ENCODE peak calls at places on chromosome 11, in ten cellular contexts. L is mucosa of descending colon, Z is NB4, Y is GM20000, K is choroid plexus epithelial cell, O is lung, W is dorsolateral prefrontal cortex, T is left ventricle myocardium inferior, I is heart left ventricle, D is neural crest cell. P is an unnamed sample.

GRCh38 chr11:89168396-89168795 is 9.3 kb upstream of the TYR start:
- DNase-seq in L (no peak), Z (no peak), Y (no peak), K (no peak), O (no peak), W (no peak), T (no peak), I (no peak), D (no peak), P (no peak)

GRCh38 chr11:103525069-103525468 is 415.8 kb downstream of the DYNC2H1 start:
- DNase-seq in L (no peak), Z (no peak), Y (no peak), K (peak; percentile 75), O (no peak), W (no peak), T (no peak), I (no peak), D (no peak), P (no peak)

GRCh38 chr11:131591051-131591461 is 220.6 kb downstream of the NTM start:
- DNase-seq in L (no peak), Z (no peak), Y (no peak), K (peak; percentile 27), O (no peak), W (no peak), T (no peak), I (no peak), D (no peak), P (no peak)

GRCh38 chr11:95412074-95412473 is 181.1 kb upstream of the SESN3 start:
- DNase-seq in L (no peak), Z (no peak), Y (no peak), K (no peak), O (no peak), W (no peak), T (no peak), I (no peak), D (no peak), P (no peak)

GRCh38 chr11:134951305-134951700 is 539.3 kb upstream of the B3GAT1 start:
- DNase-seq in L (no peak), Z (no peak), Y (no peak), K (peak; percentile 88), O (no peak), W (peak; percentile 73), T (no peak), I (no peak), D (no peak), P (no peak)

GRCh38 chr11:2928605-2929510 is at the start of gene PHLDA2:
- DNase-seq in L (peak; percentile 81), Z (peak; percentile 54), Y (peak; percentile 81), K (peak; percentile 74), O (peak; percentile 62), W (peak; percentile 53), T (peak; percentile 44), I (peak; percentile 64), D (no peak), P (peak; percentile 81)

GRCh38 chr11:19728436-19728835 is 15.8 kb downstream of the NAV2 start:
- DNase-seq in L (no peak), Z (no peak), Y (no peak), K (peak; percentile 90), O (no peak), W (no peak), T (no peak), I (no peak), D (no peak), P (no peak)

GRCh38 chr11:33970984-33971466 is 79.1 kb upstream of the LMO2 start:
- DNase-seq in L (no peak), Z (peak; percentile 76), Y (peak; percentile 74), K (peak; percentile 80), O (peak; percentile 47), W (no peak), T (no peak), I (peak; percentile 48), D (peak; percentile 14), P (no peak)

GRCh38 chr11:7081441-7081840 is 7.4 kb upstream of the RBMXL2 start:
- DNase-seq in L (no peak), Z (no peak), Y (no peak), K (no peak), O (no peak), W (no peak), T (no peak), I (no peak), D (no peak), P (no peak)

GRCh38 chr11:113385749-113386148 is 1.8 kb upstream of the ANKK1 start:
- DNase-seq in L (no peak), Z (no peak), Y (no peak), K (no peak), O (peak; percentile 38), W (no peak), T (no peak), I (no peak), D (no peak), P (no peak)

GRCh38 chr11:113386866-113387265 is 713 bp upstream of the ANKK1 start:
- DNase-seq in L (no peak), Z (no peak), Y (no peak), K (no peak), O (no peak), W (no peak), T (no peak), I (no peak), D (no peak), P (no peak)

GRCh38 chr11:113389288-113389687 is 1.7 kb downstream of the ANKK1 start:
- DNase-seq in L (no peak), Z (no peak), Y (no peak), K (no peak), O (no peak), W (no peak), T (no peak), I (no peak), D (no peak), P (no peak)

GRCh38 chr11:113384551-113384950 is 3.0 kb upstream of the ANKK1 start:
- DNase-seq in L (no peak), Z (no peak), Y (no peak), K (peak; percentile 89), O (no peak), W (no peak), T (no peak), I (no peak), D (no peak), P (no peak)

GRCh38 chr11:113387605-113388211 is at the start of gene ANKK1:
- DNase-seq in L (no peak), Z (no peak), Y (no peak), K (no peak), O (no peak), W (no peak), T (no peak), I (no peak), D (peak; percentile 19), P (no peak)
- TF ChIP-seq CTCF in L (peak; percentile 12), Z (no peak), Y (peak; percentile 31), K (peak; percentile 26), O (no peak), W (no peak), T (peak; percentile 25), I (no peak), D (peak; percentile 61), P (peak; percentile 56)

DNA sequence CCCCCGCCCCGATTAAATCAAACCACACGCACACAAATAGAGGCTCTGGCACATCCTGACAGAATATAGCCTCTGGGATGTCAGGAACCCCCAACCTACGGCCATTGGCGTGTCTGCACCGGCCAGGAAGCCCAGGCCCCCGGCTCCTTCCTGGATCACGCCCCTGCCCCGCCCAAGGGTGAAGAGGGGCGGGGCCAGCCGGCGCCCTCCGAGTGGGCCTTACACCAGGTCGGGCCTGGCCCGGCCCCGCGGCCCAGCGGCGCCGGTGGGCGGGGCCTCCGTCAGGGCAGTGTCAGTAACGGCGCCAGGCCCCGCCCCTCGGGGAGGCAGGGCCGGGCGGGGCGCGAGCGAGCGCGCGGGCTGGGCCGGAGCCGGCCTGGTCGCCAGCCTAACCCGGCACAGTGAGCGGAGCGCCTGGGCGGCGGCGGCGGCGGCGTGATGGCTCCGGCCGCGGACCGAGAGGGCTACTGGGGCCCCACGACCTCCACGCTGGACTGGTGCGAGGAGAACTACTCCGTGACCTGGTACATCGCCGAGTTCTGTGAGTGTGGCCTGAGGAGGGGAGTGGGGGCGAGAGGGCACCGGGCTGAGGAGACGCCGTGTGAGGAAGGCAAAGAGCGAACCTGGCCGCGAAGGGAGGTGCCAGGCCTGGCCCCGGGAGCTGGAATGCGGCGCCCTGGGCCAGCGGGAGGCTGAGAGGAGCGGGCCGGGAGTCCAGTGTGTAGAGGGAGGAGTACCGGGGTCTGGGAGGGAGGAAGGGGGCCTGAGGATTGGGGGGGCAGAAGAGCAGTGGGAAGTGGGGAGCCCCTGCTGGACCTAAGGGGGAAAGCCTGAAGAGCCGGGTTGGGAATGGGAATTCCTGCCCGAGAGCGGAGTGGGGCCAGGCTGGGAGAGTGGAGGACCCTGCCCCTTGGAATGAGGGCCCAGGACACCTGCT is at the start of gene ACER3:
- DNase-seq in L (peak; percentile 95), Z (peak; percentile 95), Y (peak; percentile 99), K (peak; percentile 88), O (peak; percentile 91), W (peak; percentile 89), T (peak; percentile 94), I (peak; percentile 94), D (peak; percentile 81), P (peak; percentile 92)
- TF ChIP-seq CTCF in L (no peak), Z (peak; percentile 4), Y (no peak), K (peak; percentile 43), O (no peak), W (peak; percentile 12), T (peak; percentile 27), I (peak; percentile 5), D (peak; percentile 21), P (peak; percentile 61)

GRCh38 chr11:14904745-14905103 is 12.7 kb upstream of the CYP2R1 start:
- DNase-seq in L (peak; percentile 83), Z (peak; percentile 86), Y (peak; percentile 79), K (peak; percentile 65), O (peak; percentile 83), W (peak; percentile 72), T (peak; percentile 87), I (peak; percentile 84), D (no peak), P (no peak)

GRCh38 chr11:14907411-14908213 is 15.6 kb upstream of the CYP2R1 start:
- DNase-seq in L (peak; percentile 86), Z (peak; percentile 74), Y (peak; percentile 39), K (peak; percentile 64), O (peak; percentile 81), W (peak; percentile 79), T (peak; percentile 77), I (peak; percentile 73), D (peak; percentile 78), P (peak; percentile 88)

GRCh38 chr11:14902650-14903350 is 10.8 kb upstream of the CYP2R1 start:
- DNase-seq in L (no peak), Z (no peak), Y (no peak), K (peak; percentile 71), O (no peak), W (no peak), T (no peak), I (no peak), D (no peak), P (no peak)

GRCh38 chr11:14906614-14907392 is 14.8 kb upstream of the CYP2R1 start:
- DNase-seq in L (no peak), Z (peak; percentile 20), Y (peak; percentile 16), K (no peak), O (no peak), W (no peak), T (no peak), I (no peak), D (no peak), P (no peak)

GRCh38 chr11:14905104-14906033 is 13.3 kb upstream of the CYP2R1 start:
- DNase-seq in L (peak; percentile 81), Z (peak; percentile 78), Y (peak; percentile 70), K (peak; percentile 55), O (peak; percentile 53), W (peak; percentile 43), T (peak; percentile 27), I (peak; percentile 69), D (no peak), P (peak; percentile 90)
- TF ChIP-seq CTCF in L (peak; percentile 4), Z (peak; percentile 75), Y (no peak), K (peak; percentile 62), O (no peak), W (no peak), T (peak; percentile 44), I (peak; percentile 26), D (peak; percentile 9), P (peak; percentile 19)

GRCh38 chr11:65781152-65781961 is 581 bp upstream of the AP5B1 start:
- DNase-seq in L (peak; percentile 65), Z (no peak), Y (no peak), K (no peak), O (no peak), W (peak; percentile 45), T (no peak), I (no peak), D (peak; percentile 42), P (peak; percentile 79)
- TF ChIP-seq CTCF in L (no peak), Z (peak; percentile 7), Y (peak; percentile 63), K (no peak), O (no peak), W (peak; percentile 39), T (peak; percentile 40), I (peak; percentile 48), D (peak; percentile 56), P (peak; percentile 58)

P was measured in chondrocyte.